ENCODE peak calls at places on chromosomes 5 and 9, in seven cellular contexts. N is foreskin keratinocyte, Y is GM13976, P is AG09309, J is HFF-Myc, W is transverse colon, F is sigmoid colon. L is an unnamed sample.

GRCh38 chr9:126198854-126199253 is 127.8 kb upstream of the MVB12B start:
- DNase-seq in J (no peak), Y (no peak), N (no peak), F (no peak), W (no peak), P (no peak), L (no peak)

GRCh38 chr9:68509689-68510088 is 31.0 kb downstream of the TMEM252 start:
- DNase-seq in J (no peak), Y (no peak), P (no peak), N (no peak), F (no peak), W (no peak), L (no peak)

GRCh38 chr9:99103909-99104458 is 929 bp upstream of the TGFBR1 start:
- DNase-seq in F (no peak), P (no peak), J (no peak), Y (peak; percentile 21), N (no peak), W (no peak), L (peak; percentile 20)

GRCh38 chr9:16458696-16459420 is 411.6 kb downstream of the BNC2 start:
- DNase-seq in P (no peak), N (peak; percentile 68), W (no peak), Y (no peak), J (no peak), F (no peak), L (no peak)

GRCh38 chr9:17744786-17745185 is 165.9 kb downstream of the SH3GL2 start:
- DNase-seq in W (no peak), N (no peak), Y (no peak), J (no peak), P (no peak), F (no peak), L (no peak)

GRCh38 chr5:140108093-140109049 is 5.5 kb upstream of the PURA start:
- DNase-seq in W (peak; percentile 90), F (peak; percentile 66), P (no peak), N (peak; percentile 15), J (no peak), Y (peak; percentile 37), L (no peak)

GRCh38 chr9:120901704-120902103 is 24.7 kb upstream of the PHF19 start:
- DNase-seq in W (no peak), F (no peak), N (no peak), J (no peak), Y (no peak), P (no peak), L (no peak)

GRCh38 chr9:79221084-79221483 is 350.7 kb upstream of the TLE4 start:
- DNase-seq in W (no peak), N (peak; percentile 76), F (no peak), P (peak; percentile 91), J (peak; percentile 42), Y (no peak), L (no peak)

GRCh38 chr9:6758418-6759113 is 793 bp downstream of the KDM4C start:
- DNase-seq in Y (peak; percentile 59), F (peak; percentile 80), N (peak; percentile 64), W (peak; percentile 76), P (no peak), J (no peak), L (peak; percentile 59)

GRCh38 chr5:151319334-151319733 is 15.8 kb upstream of the SLC36A3 start:
- DNase-seq in N (no peak), W (peak; percentile 9), P (no peak), Y (peak; percentile 29), J (no peak), F (peak; percentile 73), L (peak; percentile 49)

GRCh38 chr5:179339081-179339480 is 6.2 kb downstream of the ADAMTS2 start:
- DNase-seq in Y (no peak), J (no peak), N (no peak), P (no peak), F (no peak), W (no peak), L (no peak)

GRCh38 chr5:169656125-169656990 is 19.3 kb downstream of the DOCK2 start:
- DNase-seq in P (no peak), F (no peak), N (no peak), W (no peak), Y (peak; percentile 64), J (no peak), L (peak; percentile 48)

GRCh38 chr5:109936996-109937395 is 247.3 kb downstream of the MAN2A1 start:
- DNase-seq in F (no peak), W (peak; percentile 10), N (no peak), P (no peak), Y (no peak), J (no peak), L (peak; percentile 5)

GRCh38 chr9:127779136-127779981 is 893 bp upstream of the SH2D3C start:
- DNase-seq in P (no peak), F (no peak), Y (peak; percentile 67), N (no peak), W (peak; percentile 70), J (no peak), L (peak; percentile 63)

GRCh38 chr9:70924905-70925547 is 196.4 kb downstream of the TRPM3 start:
- DNase-seq in P (peak; percentile 89), Y (peak; percentile 23), W (peak; percentile 27), F (no peak), N (peak; percentile 57), J (peak; percentile 33), L (peak; percentile 22)

GRCh38 chr5:143713331-143714032 is 98.5 kb upstream of the HMHB1 start:
- DNase-seq in N (no peak), J (no peak), P (peak; percentile 33), F (no peak), Y (no peak), W (no peak), L (no peak)

GRCh38 chr5:76083555-76084495 is 642 bp downstream of the SV2C start:
- DNase-seq in W (no peak), J (no peak), F (no peak), N (no peak), P (no peak), Y (peak; percentile 53), L (peak; percentile 56)

GRCh38 chr9:123645126-123645525 is 284.8 kb downstream of the DENND1A start:
- DNase-seq in F (no peak), N (no peak), J (no peak), W (no peak), P (no peak), Y (no peak), L (no peak)

GRCh38 chr9:3960661-3961144 is 339.2 kb downstream of the GLIS3 start:
- DNase-seq in W (no peak), Y (no peak), N (no peak), J (no peak), F (no peak), P (no peak), L (no peak)

GRCh38 chr9:135517407-135517822 is 3.8 kb upstream of the LCN1 start:
- DNase-seq in F (peak; percentile 48), W (no peak), Y (no peak), N (no peak), J (no peak), P (no peak), L (no peak)

GRCh38 chr9:5718296-5719032 is 89.6 kb downstream of the RIC1 start:
- DNase-seq in F (no peak), P (no peak), J (no peak), N (no peak), W (no peak), Y (no peak), L (no peak)

GRCh38 chr5:43042176-43042625 is 2.1 kb upstream of the ANXA2R start:
- DNase-seq in N (no peak), F (peak; percentile 89), Y (peak; percentile 76), J (no peak), W (peak; percentile 79), P (no peak), L (peak; percentile 60)

GRCh38 chr5:43041669-43042175 is 1.6 kb upstream of the ANXA2R start:
- DNase-seq in W (peak; percentile 63), F (peak; percentile 80), P (no peak), Y (no peak), N (no peak), J (no peak), L (no peak)

GRCh38 chr5:43044181-43044914 is 4.2 kb upstream of the ANXA2R start:
- DNase-seq in F (no peak), J (no peak), W (no peak), P (no peak), Y (no peak), N (no peak), L (no peak)

GRCh38 chr5:43043400-43043756 is 3.3 kb upstream of the ANXA2R start:
- DNase-seq in F (no peak), J (no peak), Y (no peak), N (no peak), W (no peak), P (no peak), L (no peak)

GRCh38 chr5:43042626-43043399 is 2.7 kb upstream of the ANXA2R start:
- DNase-seq in J (no peak), N (peak; percentile 56), F (peak; percentile 85), W (peak; percentile 69), Y (peak; percentile 74), P (no peak), L (peak; percentile 60)
- TF ChIP-seq CTCF in J (no peak), N (peak; percentile 43), F (no peak), W (no peak), Y (peak; percentile 34), P (no peak), L (peak; percentile 25)

GRCh38 chr5:92864591-92864990 is 716.4 kb downstream of the NR2F1-AS1 start:
- DNase-seq in J (no peak), P (no peak), W (no peak), N (no peak), Y (no peak), F (no peak), L (no peak)
- TF ChIP-seq CTCF in J (no peak), P (no peak), W (no peak), N (no peak), Y (no peak), F (no peak), L (no peak)

DNA sequence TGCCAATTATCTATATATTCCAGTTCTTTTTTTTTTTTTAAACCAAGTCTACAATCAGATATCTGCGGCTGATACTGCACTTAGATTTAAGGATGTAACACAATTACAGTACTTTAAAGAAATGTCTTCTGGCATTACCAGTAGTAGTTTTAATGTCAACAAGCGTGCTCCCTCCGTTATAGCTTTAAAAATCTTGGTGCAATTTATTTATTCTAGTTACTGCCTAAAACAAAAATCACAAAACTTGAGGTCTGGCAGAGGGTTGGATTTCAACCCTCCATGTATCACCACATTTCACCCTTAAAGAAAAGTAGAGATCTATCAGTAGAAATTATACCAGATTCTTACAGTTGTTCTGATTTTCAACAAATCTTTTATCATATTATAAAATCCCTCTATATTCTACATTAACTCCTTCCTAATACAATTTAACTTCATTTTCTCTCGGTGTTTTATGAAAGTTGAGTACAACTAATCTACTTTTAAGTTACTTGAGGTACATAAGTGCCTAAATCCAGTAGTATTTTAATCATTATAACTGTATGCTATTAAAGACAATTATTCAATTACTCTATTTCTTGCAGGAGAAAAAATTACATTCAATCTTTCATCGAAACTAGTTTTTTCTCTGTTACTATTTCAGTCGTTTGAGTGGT is 2.0 kb upstream of the RICTOR start:
- DNase-seq in P (no peak), Y (no peak), W (no peak), F (no peak), N (no peak), J (no peak), L (no peak)
- TF ChIP-seq CTCF in P (no peak), Y (no peak), W (no peak), F (no peak), N (no peak), J (no peak), L (no peak)

GRCh38 chr9:30116673-30117217 is 2267.7 kb upstream of the ACO1 start:
- DNase-seq in N (no peak), F (no peak), J (no peak), P (no peak), Y (no peak), W (no peak), L (no peak)
- TF ChIP-seq CTCF in N (no peak), F (no peak), J (no peak), P (no peak), Y (no peak), W (no peak), L (no peak)

GRCh38 chr9:90393355-90394152 is 249.1 kb downstream of the DIRAS2 start:
- DNase-seq in F (no peak), P (no peak), W (no peak), J (no peak), N (no peak), Y (no peak), L (no peak)
- TF ChIP-seq CTCF in F (no peak), P (no peak), W (no peak), J (no peak), N (no peak), Y (no peak), L (no peak)